ENCODE peak calls at places on chromosomes 2 and 18, in four cellular contexts. P, H, B and Q are unnamed samples.

GRCh38 chr2:205902041-205902898 is 183.7 kb downstream of the INO80D start:
- DNase-seq in H (no peak), B (peak), P (no peak), Q (peak)

GRCh38 chr18:23926590-23926989 is 88.0 kb upstream of the TTC39C start:
- DNase-seq in H (no peak), P (no peak), B (no peak), Q (no peak)

GRCh38 chr18:53941601-53942335 is 282.7 kb downstream of the MBD2 start:
- DNase-seq in B (no peak), H (no peak), P (no peak), Q (peak)

GRCh38 chr2:217737127-217737526 is 265.7 kb downstream of the TNS1 start:
- DNase-seq in H (peak), P (no peak), B (no peak), Q (no peak)

GRCh38 chr2:217951521-217952247 is 51.1 kb downstream of the TNS1 start:
- DNase-seq in B (no peak), P (peak), H (peak), Q (no peak)

GRCh38 chr2:229642371-229642770 is 72.0 kb downstream of the DNER start:
- DNase-seq in P (peak), B (no peak), H (no peak), Q (peak)

GRCh38 chr2:237092920-237093781 is 7.5 kb downstream of the COPS8 start:
- DNase-seq in H (no peak), P (no peak), B (peak), Q (peak)

GRCh38 chr2:72572501-72572900 is 253.3 kb downstream of the EXOC6B start:
- DNase-seq in P (no peak), B (peak), H (no peak), Q (no peak)

GRCh38 chr18:9673296-9674251 is 34.5 kb upstream of the RAB31 start:
- DNase-seq in H (no peak), P (peak), B (peak), Q (peak)

GRCh38 chr2:196963961-196964360 is 37.5 kb upstream of the PGAP1 start:
- DNase-seq in H (no peak), B (no peak), P (peak), Q (peak)

GRCh38 chr2:112660138-112660537 is 14.4 kb downstream of the SLC20A1 start:
- DNase-seq in B (no peak), H (no peak), P (no peak), Q (no peak)

GRCh38 chr2:111534816-111535803 is 348.9 kb downstream of the ANAPC1 start:
- DNase-seq in H (no peak), B (peak), P (no peak), Q (peak)

GRCh38 chr2:216064014-216064630 is 17.5 kb downstream of the PECR start:
- DNase-seq in B (peak), P (no peak), H (no peak), Q (no peak)

GRCh38 chr2:164808776-164809175 is 32.8 kb downstream of the COBLL1 start:
- DNase-seq in P (no peak), H (no peak), B (no peak), Q (no peak)

GRCh38 chr2:68719912-68720311 is 14.7 kb upstream of the ARHGAP25 start:
- DNase-seq in B (no peak), P (no peak), H (no peak), Q (no peak)

GRCh38 chr2:64617631-64618151 is 36.0 kb downstream of the SERTAD2 start:
- DNase-seq in P (no peak), H (no peak), B (no peak), Q (no peak)

GRCh38 chr2:176967911-176968451 is 244.6 kb upstream of the HNRNPA3 start:
- DNase-seq in H (no peak), P (no peak), B (no peak), Q (no peak)

GRCh38 chr18:33051397-33051796 is 278.6 kb upstream of the KLHL14 start:
- DNase-seq in B (no peak), P (peak), H (peak), Q (peak)

GRCh38 chr2:127094509-127095366 is 12.2 kb downstream of the BIN1 start:
- DNase-seq in B (peak), H (no peak), P (peak), Q (peak)

GRCh38 chr2:109275120-109276040 is 146.4 kb downstream of the SH3RF3 start:
- DNase-seq in H (no peak), B (no peak), P (no peak), Q (no peak)

GRCh38 chr18:49875783-49876182 is 62.5 kb upstream of the ACAA2 start:
- DNase-seq in P (no peak), B (no peak), H (no peak), Q (no peak)

GRCh38 chr2:9052821-9053533 is 49.5 kb upstream of the MBOAT2 start:
- DNase-seq in H (no peak), P (no peak), B (no peak), Q (no peak)

GRCh38 chr2:200466703-200467418 is 43.0 kb downstream of the KCTD18 start:
- DNase-seq in H (no peak), B (peak), P (no peak), Q (no peak)

GRCh38 chr2:15177103-15177502 is 384.0 kb downstream of the NBAS start:
- DNase-seq in H (no peak), P (no peak), B (peak), Q (peak)

GRCh38 chr2:183157131-183157530 is 32.9 kb downstream of the NUP35 start:
- DNase-seq in P (no peak), H (no peak), B (no peak), Q (no peak)

GRCh38 chr2:232534940-232535735 is 4.4 kb upstream of the CHRNG start:
- DNase-seq in P (no peak), B (no peak), H (no peak), Q (no peak)

GRCh38 chr2:14418110-14418509 is 214.4 kb upstream of the LRATD1 start:
- DNase-seq in P (no peak), H (no peak), B (no peak), Q (peak)

GRCh38 chr2:105584437-105585010 is 160.2 kb upstream of the NCK2 start:
- DNase-seq in B (no peak), H (no peak), P (no peak), Q (peak)

GRCh38 chr2:70089946-70090523 is 2.8 kb downstream of the PCBP1 start:
- DNase-seq in B (no peak), P (no peak), H (no peak), Q (no peak)

GRCh38 chr2:229714736-229715541 is 584 bp upstream of the DNER start:
- DNase-seq in P (peak), H (no peak), B (peak), Q (peak)

GRCh38 chr2:208361077-208361441 is 45.5 kb upstream of the PTH2R start:
- DNase-seq in B (no peak), P (no peak), H (no peak), Q (no peak)

GRCh38 chr2:147026664-147027278 is 818.1 kb upstream of the ACVR2A start:
- DNase-seq in B (peak), P (no peak), H (no peak), Q (peak)

GRCh38 chr2:123894167-123894566 is 130.9 kb upstream of the CNTNAP5 start:
- DNase-seq in H (no peak), P (no peak), B (no peak), Q (no peak)

GRCh38 chr2:96251721-96252292 is 14.0 kb downstream of the TMEM127 start:
- DNase-seq in B (peak), H (peak), P (peak), Q (no peak)

GRCh38 chr18:26083099-26083498 is 7.3 kb downstream of the SS18 start:
- DNase-seq in P (no peak), B (no peak), H (no peak), Q (peak)

GRCh38 chr2:173979721-173980351 is 14.7 kb upstream of the SP3 start:
- DNase-seq in B (peak), H (no peak), P (no peak), Q (no peak)

GRCh38 chr2:10905006-10905871 is 6.5 kb upstream of the KCNF1 start:
- DNase-seq in P (no peak), B (no peak), H (no peak), Q (peak)

GRCh38 chr2:218383892-218384519 is 1.9 kb downstream of the SLC11A1 start:
- DNase-seq in H (no peak), P (no peak), B (no peak), Q (peak)

GRCh38 chr2:122191331-122191730 is 435.9 kb downstream of the TSN start:
- DNase-seq in P (peak), B (no peak), H (no peak), Q (peak)

GRCh38 chr18:11752116-11752911 is 63.2 kb downstream of the GNAL start:
- DNase-seq in P (no peak), B (peak), H (no peak), Q (peak)
- H3K4me3 ChIP-seq in P (no peak), B (peak), H (peak), Q (peak)

GRCh38 chr2:120219766-120220165 is 3.4 kb downstream of the TMEM185B start:
- DNase-seq in B (no peak), P (no peak), H (peak), Q (no peak)

GRCh38 chr2:120222186-120223033 is 790 bp downstream of the TMEM185B start:
- DNase-seq in P (no peak), H (peak), B (no peak), Q (no peak)

GRCh38 chr2:120220756-120221155 is 2.4 kb downstream of the TMEM185B start:
- DNase-seq in H (no peak), B (no peak), P (no peak), Q (no peak)

GRCh38 chr2:120223034-120223912 is at the start of gene TMEM185B:
- DNase-seq in H (peak), B (peak), P (peak), Q (peak)

GRCh38 chr2:120221616-120222015 is 1.6 kb downstream of the TMEM185B start:
- DNase-seq in P (no peak), H (no peak), B (no peak), Q (no peak)
- H3K4me3 ChIP-seq in P (no peak), H (no peak), B (no peak), Q (no peak)

DNA sequence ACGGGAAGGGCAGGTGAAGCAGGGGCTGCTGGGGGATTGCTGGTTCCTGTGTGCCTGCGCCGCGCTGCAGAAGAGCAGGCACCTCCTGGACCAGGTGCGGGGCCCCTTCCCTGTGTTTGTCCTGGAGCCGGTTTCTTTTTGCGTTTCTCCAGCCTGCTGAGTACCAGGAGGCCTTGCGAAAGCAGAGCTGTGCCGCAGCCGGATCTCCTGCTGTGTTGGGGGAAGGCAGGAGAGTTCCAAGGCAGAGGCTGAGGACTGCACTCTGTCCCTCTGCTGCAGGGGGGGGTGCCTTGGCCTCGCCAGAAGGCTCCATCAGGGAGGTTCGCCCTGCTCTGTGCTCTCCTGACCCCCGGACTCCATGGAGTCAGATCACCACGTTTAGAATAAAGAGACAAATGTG is 2.8 kb downstream of the CAPN10 start:
- DNase-seq in P (no peak), H (no peak), B (no peak), Q (no peak)
- H3K4me3 ChIP-seq in P (no peak), H (no peak), B (no peak), Q (no peak)

GRCh38 chr2:118437501-118437900 is 349.2 kb downstream of the INSIG2 start:
- DNase-seq in B (no peak), H (no peak), P (no peak), Q (no peak)
- H3K4me3 ChIP-seq in B (no peak), H (no peak), P (no peak), Q (no peak)

DNA sequence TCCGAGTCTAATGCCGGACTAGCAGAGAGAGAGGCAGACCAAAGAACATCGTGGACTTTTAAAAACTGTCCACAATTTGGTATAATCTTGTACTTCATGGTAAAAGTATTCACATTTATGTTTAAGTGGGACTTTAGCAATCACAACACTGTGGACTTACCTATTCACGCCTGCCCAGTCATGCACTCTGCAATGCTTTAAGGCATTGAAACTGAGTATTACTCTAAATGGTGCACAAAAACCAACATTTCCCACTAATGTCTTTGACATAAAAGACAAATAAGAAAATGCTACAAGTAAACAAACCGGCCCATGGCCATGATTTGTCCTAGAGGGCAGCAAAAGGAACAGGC is 91.3 kb downstream of the ACVR1 start:
- DNase-seq in P (no peak), H (no peak), B (no peak), Q (peak)
- H3K4me3 ChIP-seq in P (no peak), H (no peak), B (no peak), Q (peak)

GRCh38 chr2:128317186-128317897 is 1.3 kb downstream of the HS6ST1 start:
- DNase-seq in B (no peak), P (peak), H (peak), Q (no peak)
- H3K4me3 ChIP-seq in B (peak), P (peak), H (peak), Q (peak)

GRCh38 chr18:12278765-12279682 is 24.9 kb downstream of the CIDEA start:
- DNase-seq in H (peak), P (no peak), B (peak), Q (peak)
- H3K4me3 ChIP-seq in H (peak), P (no peak), B (peak), Q (no peak)

GRCh38 chr2:85277416-85278158 is 50.2 kb downstream of the TGOLN2 start:
- DNase-seq in P (no peak), H (no peak), B (peak), Q (peak)

GRCh38 chr2:85273732-85274731 is 53.8 kb downstream of the TGOLN2 start:
- DNase-seq in P (no peak), B (peak), H (no peak), Q (peak)

GRCh38 chr2:85278361-85278760 is 49.4 kb downstream of the TGOLN2 start:
- DNase-seq in H (no peak), P (no peak), B (peak), Q (peak)

GRCh38 chr2:85276571-85277121 is 51.1 kb downstream of the TGOLN2 start:
- DNase-seq in P (no peak), B (no peak), H (no peak), Q (no peak)

GRCh38 chr2:85275984-85276540 is 51.7 kb downstream of the TGOLN2 start:
- DNase-seq in P (no peak), B (no peak), H (no peak), Q (no peak)
- H3K4me3 ChIP-seq in P (no peak), B (no peak), H (peak), Q (no peak)

GRCh38 chr18:34985963-34986362 is 55.2 kb upstream of the MAPRE2 start:
- DNase-seq in B (no peak), P (no peak), H (no peak), Q (no peak)
- H3K4me3 ChIP-seq in B (no peak), P (no peak), H (no peak), Q (no peak)

DNA sequence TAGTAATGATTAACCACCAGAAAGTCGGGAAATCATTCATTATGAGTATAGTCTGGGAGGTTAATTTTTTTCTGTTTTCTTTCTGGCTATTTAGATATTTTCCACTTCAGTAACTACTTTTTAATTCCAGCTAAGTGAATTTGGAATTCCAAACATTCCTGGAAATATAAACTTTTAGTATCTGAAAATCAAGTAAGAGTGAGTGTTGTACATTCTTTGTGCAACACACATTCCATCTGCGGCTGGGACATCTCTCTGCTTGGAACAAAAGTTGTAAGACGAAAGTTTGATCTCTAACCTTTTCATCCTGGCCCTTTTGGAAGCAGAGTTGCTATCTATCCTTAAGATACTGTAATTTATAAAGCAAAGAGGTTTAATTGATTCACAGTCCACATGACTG is 275.7 kb upstream of the SPRED2 start:
- DNase-seq in B (peak), H (no peak), P (no peak), Q (no peak)
- H3K4me3 ChIP-seq in B (no peak), H (no peak), P (no peak), Q (no peak)